ENCODE peak calls at places on chromosome 1, in seven cellular contexts. G, A, S, H, J, E and R are unnamed samples.

GRCh38 chr1:225146478-225146877 is 217.0 kb downstream of the DNAH14 start:
- DNase-seq in G (no peak), A (no peak), S (no peak), H (peak; percentile 49), J (no peak), E (no peak), R (no peak)

GRCh38 chr1:86258106-86258505 is 101.5 kb upstream of the COL24A1 start:
- DNase-seq in G (peak; percentile 1), A (no peak), S (no peak), H (no peak), J (no peak), E (no peak), R (no peak)

GRCh38 chr1:113255038-113255727 is 135.1 kb upstream of the MAGI3 start:
- DNase-seq in G (no peak), A (no peak), S (no peak), H (no peak), J (no peak), E (no peak), R (no peak)

GRCh38 chr1:241998950-241999495 is at the start of gene MAP1LC3C:
- DNase-seq in G (no peak), A (no peak), S (no peak), H (no peak), J (no peak), E (peak; percentile 22), R (no peak)

GRCh38 chr1:1680912-1681273 is 11.7 kb downstream of the SLC35E2B start:
- DNase-seq in G (peak; percentile 65), A (no peak), S (no peak), H (peak; percentile 14), J (peak; percentile 52), E (no peak), R (no peak)

GRCh38 chr1:166390406-166390805 is 223.6 kb upstream of the FAM78B start:
- DNase-seq in G (no peak), A (no peak), S (no peak), H (no peak), J (no peak), E (no peak), R (no peak)

GRCh38 chr1:39572379-39573096 is 4.1 kb downstream of the PABPC4 start:
- DNase-seq in G (no peak), A (no peak), S (no peak), H (no peak), J (no peak), E (no peak), R (peak; percentile 57)

GRCh38 chr1:9249534-9250335 is 15.2 kb downstream of the H6PD start:
- DNase-seq in G (peak; percentile 76), A (peak; percentile 51), S (peak; percentile 36), H (peak; percentile 83), J (peak; percentile 72), E (peak; percentile 64), R (no peak)

GRCh38 chr1:67347688-67348472 is 40.2 kb downstream of the IL12RB2 start:
- DNase-seq in G (peak; percentile 74), A (peak; percentile 71), S (peak; percentile 12), H (no peak), J (peak; percentile 38), E (peak; percentile 42), R (no peak)

GRCh38 chr1:39214021-39214713 is 9.7 kb downstream of the MACF1 start:
- DNase-seq in G (peak; percentile 34), A (peak; percentile 90), S (peak; percentile 20), H (no peak), J (no peak), E (no peak), R (no peak)

GRCh38 chr1:238111081-238111480 is 220.4 kb upstream of the ZP4 start:
- DNase-seq in G (no peak), A (no peak), S (no peak), H (no peak), J (no peak), E (no peak), R (no peak)

GRCh38 chr1:214466759-214467585 is 84.4 kb downstream of the PTPN14 start:
- DNase-seq in G (no peak), A (no peak), S (no peak), H (no peak), J (peak; percentile 27), E (no peak), R (no peak)

GRCh38 chr1:202765726-202766125 is 42.5 kb downstream of the KDM5B start:
- DNase-seq in G (no peak), A (no peak), S (no peak), H (no peak), J (no peak), E (no peak), R (no peak)

GRCh38 chr1:171999756-172000155 is 158.5 kb downstream of the DNM3 start:
- DNase-seq in G (no peak), A (no peak), S (no peak), H (no peak), J (no peak), E (no peak), R (no peak)

GRCh38 chr1:70509996-70510876 is 99.2 kb downstream of the CTH start:
- DNase-seq in G (peak; percentile 99), A (peak; percentile 72), S (no peak), H (no peak), J (no peak), E (no peak), R (peak; percentile 32)

GRCh38 chr1:204975568-204976235 is 67.3 kb upstream of the CNTN2 start:
- DNase-seq in G (peak; percentile 67), A (peak; percentile 66), S (peak; percentile 60), H (no peak), J (peak; percentile 56), E (peak; percentile 82), R (peak; percentile 99)

DNA sequence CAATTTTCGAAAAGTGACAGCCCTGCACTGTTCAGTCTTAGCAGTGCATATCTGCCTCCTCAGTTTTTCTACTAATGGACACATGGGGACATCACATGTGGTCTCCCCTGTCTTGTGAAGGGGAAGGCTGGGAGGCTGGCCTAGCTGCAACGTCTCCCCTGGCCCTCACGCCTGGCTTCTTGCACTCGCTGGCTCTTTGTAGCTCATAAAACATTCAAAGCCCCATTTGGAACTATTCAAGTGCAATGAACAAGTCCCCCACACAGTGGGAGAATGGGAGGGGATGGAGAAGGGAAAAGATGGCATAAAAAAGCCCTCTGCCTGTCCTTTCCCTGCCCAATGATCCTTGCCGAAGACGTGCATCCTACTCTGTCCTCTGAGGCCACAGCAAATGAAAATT is 73.6 kb downstream of the PGBD5 start:
- DNase-seq in G (no peak), A (no peak), S (no peak), H (no peak), J (no peak), E (no peak), R (no peak)
- TF ChIP-seq CTCF in G (no peak), A (no peak), S (no peak), H (no peak), J (no peak), E (no peak), R (no peak)

GRCh38 chr1:11046625-11047365 is at the start of gene MASP2:
- DNase-seq in G (no peak), A (no peak), S (no peak), H (no peak), J (no peak), E (no peak), R (no peak)

GRCh38 chr1:11044849-11045427 is 2.1 kb downstream of the MASP2 start:
- DNase-seq in G (no peak), A (no peak), S (no peak), H (no peak), J (no peak), E (no peak), R (no peak)

GRCh38 chr1:11046270-11046566 is 821 bp downstream of the MASP2 start:
- DNase-seq in G (no peak), A (no peak), S (no peak), H (no peak), J (no peak), E (no peak), R (no peak)

GRCh38 chr1:11044086-11044848 is 2.8 kb downstream of the MASP2 start:
- DNase-seq in G (no peak), A (no peak), S (no peak), H (no peak), J (no peak), E (no peak), R (no peak)

DNA sequence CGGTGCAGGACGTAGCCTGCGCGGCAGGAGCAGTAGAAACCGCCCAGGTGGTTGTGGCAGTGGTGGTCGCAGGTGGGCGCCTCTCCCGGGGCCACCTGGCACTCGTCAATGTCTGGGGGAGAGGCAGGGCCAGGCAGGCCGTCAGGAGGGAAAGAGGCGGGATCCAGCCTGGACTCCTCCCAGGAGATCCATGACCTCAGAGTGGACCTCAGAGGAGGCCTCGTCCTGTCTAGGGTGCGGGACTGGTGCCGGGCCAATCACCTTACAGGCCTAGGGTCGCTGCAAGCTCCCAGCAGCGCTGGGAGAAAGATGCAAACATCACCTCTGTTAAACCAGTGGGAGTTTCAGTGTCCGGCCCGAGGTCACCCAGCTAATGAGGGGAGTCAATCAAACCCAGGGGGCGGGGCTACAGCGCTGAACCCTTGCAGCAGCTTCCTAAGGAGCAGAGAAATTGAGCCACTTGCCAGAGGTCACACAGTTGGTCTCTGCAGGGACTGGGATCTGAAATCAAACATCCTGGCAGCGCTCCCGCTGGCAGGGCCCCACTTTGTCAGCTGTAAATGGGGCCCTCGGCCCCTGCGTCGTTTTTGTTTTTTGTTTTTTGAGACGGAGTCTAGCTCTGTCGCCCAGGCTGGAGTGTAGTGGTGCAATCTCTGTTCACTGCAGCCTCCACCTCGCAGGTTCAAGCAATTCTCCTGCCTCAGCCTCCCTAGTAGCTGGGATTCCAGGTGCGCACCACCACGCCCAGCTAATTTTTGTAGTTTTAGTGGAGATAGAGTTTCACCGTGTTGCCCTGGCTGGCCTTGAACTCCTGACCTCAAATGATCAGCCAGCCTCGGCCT is 1.4 kb downstream of the MASP2 start:
- DNase-seq in G (no peak), A (peak; percentile 72), S (no peak), H (no peak), J (no peak), E (no peak), R (no peak)
- TF ChIP-seq CTCF in G (no peak), A (no peak), S (no peak), H (no peak), J (no peak), E (no peak), R (no peak)

GRCh38 chr1:53525595-53525994 is 66.4 kb downstream of the DMRTB1 start:
- DNase-seq in G (no peak), A (peak; percentile 21), S (no peak), H (no peak), J (no peak), E (no peak), R (no peak)
- TF ChIP-seq CTCF in G (no peak), A (peak; percentile 22), S (peak; percentile 33), H (no peak), J (no peak), E (no peak), R (no peak)

GRCh38 chr1:33250217-33250616 is 6.1 kb upstream of the ZNF362 start:
- DNase-seq in G (no peak), A (no peak), S (no peak), H (no peak), J (no peak), E (no peak), R (no peak)

GRCh38 chr1:33246171-33246570 is 10.1 kb upstream of the ZNF362 start:
- DNase-seq in G (no peak), A (no peak), S (no peak), H (no peak), J (no peak), E (no peak), R (no peak)

GRCh38 chr1:33250724-33251123 is 5.6 kb upstream of the ZNF362 start:
- DNase-seq in G (no peak), A (no peak), S (no peak), H (no peak), J (no peak), E (no peak), R (no peak)

GRCh38 chr1:33247537-33247936 is 8.8 kb upstream of the ZNF362 start:
- DNase-seq in G (no peak), A (no peak), S (no peak), H (no peak), J (no peak), E (no peak), R (no peak)

GRCh38 chr1:33248244-33248643 is 8.0 kb upstream of the ZNF362 start:
- DNase-seq in G (no peak), A (no peak), S (no peak), H (no peak), J (no peak), E (no peak), R (no peak)
- TF ChIP-seq CTCF in G (no peak), A (no peak), S (no peak), H (no peak), J (no peak), E (no peak), R (no peak)